ENCODE peak calls at places on chromosomes 11 and 22, in nine cellular contexts. One of them, this sample, is unnamed.

GRCh38 chr22:30689622-30690021 is 5.1 kb upstream of the OSBP2 start:
- DNase-seq in neural crest cell: no peak
- DNase-seq in IMR-90: no peak
- DNase-seq in A549: no peak
- DNase-seq in NCI-H460: no peak
- DNase-seq in activated CD4-positive, alpha-beta T cell treated with anti-CD3 and anti-CD28 coated beads, Interleukin-2, amount 50 U/mL, for 48 hours: no peak
- DNase-seq in AML-193: no peak
- DNase-seq in activated CD4-positive, CD25-positive, alpha-beta regulatory T cell treated with anti-CD3 and anti-CD28 coated beads, Interleukin-2, amount 50 U/mL, for 16 hours: no peak
- DNase-seq in WTC11: no peak
- DNase-seq in this sample: no peak

GRCh38 chr22:44664149-44664548 is 37.9 kb upstream of the PRR5 start:
- DNase-seq in NCI-H460: no peak
- DNase-seq in activated CD4-positive, CD25-positive, alpha-beta regulatory T cell treated with anti-CD3 and anti-CD28 coated beads, Interleukin-2, amount 50 U/mL, for 16 hours: peak; percentile 26
- DNase-seq in activated CD4-positive, alpha-beta T cell treated with anti-CD3 and anti-CD28 coated beads, Interleukin-2, amount 50 U/mL, for 48 hours: peak; percentile 52
- DNase-seq in neural crest cell: no peak
- DNase-seq in AML-193: peak; percentile 90
- DNase-seq in WTC11: no peak
- DNase-seq in IMR-90: peak; percentile 61
- DNase-seq in A549: no peak
- DNase-seq in this sample: no peak

GRCh38 chr22:22934543-22935055 is 47.0 kb downstream of the IGLL5 start:
- DNase-seq in activated CD4-positive, CD25-positive, alpha-beta regulatory T cell treated with anti-CD3 and anti-CD28 coated beads, Interleukin-2, amount 50 U/mL, for 16 hours: no peak
- DNase-seq in NCI-H460: no peak
- DNase-seq in A549: no peak
- DNase-seq in IMR-90: no peak
- DNase-seq in neural crest cell: no peak
- DNase-seq in AML-193: no peak
- DNase-seq in WTC11: no peak
- DNase-seq in activated CD4-positive, alpha-beta T cell treated with anti-CD3 and anti-CD28 coated beads, Interleukin-2, amount 50 U/mL, for 48 hours: no peak
- DNase-seq in this sample: no peak

GRCh38 chr22:24175160-24175808 is 6.0 kb upstream of the SUSD2 start:
- DNase-seq in AML-193: peak; percentile 52
- DNase-seq in WTC11: peak; percentile 91
- DNase-seq in activated CD4-positive, alpha-beta T cell treated with anti-CD3 and anti-CD28 coated beads, Interleukin-2, amount 50 U/mL, for 48 hours: peak; percentile 70
- DNase-seq in A549: peak; percentile 53
- DNase-seq in activated CD4-positive, CD25-positive, alpha-beta regulatory T cell treated with anti-CD3 and anti-CD28 coated beads, Interleukin-2, amount 50 U/mL, for 16 hours: peak; percentile 31
- DNase-seq in NCI-H460: peak; percentile 58
- DNase-seq in neural crest cell: peak; percentile 77
- DNase-seq in IMR-90: peak; percentile 72
- DNase-seq in this sample: peak; percentile 88

GRCh38 chr11:77789061-77789730 is 31.3 kb downstream of the RSF1 start:
- DNase-seq in A549: no peak
- DNase-seq in neural crest cell: no peak
- DNase-seq in WTC11: no peak
- DNase-seq in activated CD4-positive, alpha-beta T cell treated with anti-CD3 and anti-CD28 coated beads, Interleukin-2, amount 50 U/mL, for 48 hours: no peak
- DNase-seq in NCI-H460: no peak
- DNase-seq in AML-193: no peak
- DNase-seq in activated CD4-positive, CD25-positive, alpha-beta regulatory T cell treated with anti-CD3 and anti-CD28 coated beads, Interleukin-2, amount 50 U/mL, for 16 hours: no peak
- DNase-seq in IMR-90: no peak
- DNase-seq in this sample: no peak

GRCh38 chr11:8732276-8732675 is 49.7 kb downstream of the RPL27A start:
- DNase-seq in IMR-90: no peak
- DNase-seq in WTC11: no peak
- DNase-seq in A549: no peak
- DNase-seq in NCI-H460: no peak
- DNase-seq in activated CD4-positive, CD25-positive, alpha-beta regulatory T cell treated with anti-CD3 and anti-CD28 coated beads, Interleukin-2, amount 50 U/mL, for 16 hours: no peak
- DNase-seq in AML-193: peak; percentile 3
- DNase-seq in activated CD4-positive, alpha-beta T cell treated with anti-CD3 and anti-CD28 coated beads, Interleukin-2, amount 50 U/mL, for 48 hours: no peak
- DNase-seq in neural crest cell: no peak
- DNase-seq in this sample: no peak

GRCh38 chr22:29030618-29031235 is 30.9 kb downstream of the C22orf31 start:
- DNase-seq in WTC11: peak; percentile 71
- DNase-seq in activated CD4-positive, alpha-beta T cell treated with anti-CD3 and anti-CD28 coated beads, Interleukin-2, amount 50 U/mL, for 48 hours: no peak
- DNase-seq in AML-193: no peak
- DNase-seq in A549: peak; percentile 75
- DNase-seq in IMR-90: peak; percentile 77
- DNase-seq in activated CD4-positive, CD25-positive, alpha-beta regulatory T cell treated with anti-CD3 and anti-CD28 coated beads, Interleukin-2, amount 50 U/mL, for 16 hours: no peak
- DNase-seq in NCI-H460: peak; percentile 12
- DNase-seq in neural crest cell: peak; percentile 37
- DNase-seq in this sample: peak; percentile 53

GRCh38 chr11:61774441-61774840 is 18.0 kb downstream of the TMEM258 start:
- DNase-seq in activated CD4-positive, CD25-positive, alpha-beta regulatory T cell treated with anti-CD3 and anti-CD28 coated beads, Interleukin-2, amount 50 U/mL, for 16 hours: no peak
- DNase-seq in NCI-H460: no peak
- DNase-seq in activated CD4-positive, alpha-beta T cell treated with anti-CD3 and anti-CD28 coated beads, Interleukin-2, amount 50 U/mL, for 48 hours: no peak
- DNase-seq in WTC11: no peak
- DNase-seq in neural crest cell: no peak
- DNase-seq in AML-193: no peak
- DNase-seq in A549: no peak
- DNase-seq in IMR-90: no peak
- DNase-seq in this sample: no peak

GRCh38 chr11:131079036-131079435 is 162.8 kb upstream of the SNX19 start:
- DNase-seq in AML-193: no peak
- DNase-seq in neural crest cell: no peak
- DNase-seq in IMR-90: peak; percentile 44
- DNase-seq in WTC11: no peak
- DNase-seq in activated CD4-positive, alpha-beta T cell treated with anti-CD3 and anti-CD28 coated beads, Interleukin-2, amount 50 U/mL, for 48 hours: no peak
- DNase-seq in A549: no peak
- DNase-seq in activated CD4-positive, CD25-positive, alpha-beta regulatory T cell treated with anti-CD3 and anti-CD28 coated beads, Interleukin-2, amount 50 U/mL, for 16 hours: no peak
- DNase-seq in NCI-H460: no peak
- DNase-seq in this sample: no peak

GRCh38 chr11:102705626-102706025 is at the start of gene MMP27:
- DNase-seq in A549: no peak
- DNase-seq in neural crest cell: no peak
- DNase-seq in IMR-90: no peak
- DNase-seq in WTC11: no peak
- DNase-seq in NCI-H460: no peak
- DNase-seq in AML-193: no peak
- DNase-seq in activated CD4-positive, CD25-positive, alpha-beta regulatory T cell treated with anti-CD3 and anti-CD28 coated beads, Interleukin-2, amount 50 U/mL, for 16 hours: no peak
- DNase-seq in activated CD4-positive, alpha-beta T cell treated with anti-CD3 and anti-CD28 coated beads, Interleukin-2, amount 50 U/mL, for 48 hours: no peak
- DNase-seq in this sample: no peak